ENCODE peak calls at places on chromosome 4, in four cellular contexts. H, S, E and K are unnamed samples. For H3K9me3, the result is how much of the 10 kb centered on the place peaks cover.

GRCh38 chr4:138672393-138672976 is 343.1 kb upstream of the NOCT start:
- DNase-seq in S (no peak), E (no peak), H (no peak), K (no peak)

GRCh38 chr4:72631296-72631695 is 62.3 kb upstream of the ADAMTS3 start:
- DNase-seq in S (peak), H (peak), E (no peak), K (no peak)

GRCh38 chr4:3290476-3290875 is 2.3 kb upstream of the RGS12 start:
- DNase-seq in S (no peak), H (peak), E (no peak), K (no peak)

GRCh38 chr4:137359691-137360315 is 172.5 kb downstream of the PCDH18 start:
- DNase-seq in E (no peak), H (no peak), S (no peak), K (no peak)

GRCh38 chr4:164039482-164039881 is 545.0 kb downstream of the TMA16 start:
- DNase-seq in H (no peak), E (no peak), S (no peak), K (no peak)

GRCh38 chr4:1711055-1711905 is 839 bp downstream of the SLBP start:
- DNase-seq in E (no peak), S (peak), H (peak), K (peak)

GRCh38 chr4:53365121-53365485 is 758 bp downstream of the SCFD2 start:
- DNase-seq in E (no peak), S (no peak), H (no peak), K (no peak)

GRCh38 chr4:168880811-168881595 is 129.1 kb downstream of the CBR4 start:
- DNase-seq in S (no peak), H (peak), E (no peak), K (no peak)

GRCh38 chr4:56220261-56220660 is 167.0 kb downstream of the AASDH start:
- DNase-seq in H (no peak), E (no peak), S (no peak), K (no peak)

GRCh38 chr4:6990661-6991060 is 52.5 kb upstream of the TADA2B start:
- DNase-seq in H (no peak), E (no peak), S (no peak), K (no peak)

GRCh38 chr4:85402371-85402770 is 72.6 kb upstream of the ARHGAP24 start:
- DNase-seq in E (no peak), S (no peak), H (no peak), K (no peak)

GRCh38 chr4:10599574-10599973 is 85.0 kb downstream of the CLNK start:
- DNase-seq in H (no peak), S (no peak), E (no peak), K (no peak)

GRCh38 chr4:139734201-139734874 is 68.7 kb downstream of the MGST2 start:
- DNase-seq in S (no peak), H (peak), E (no peak), K (peak)

GRCh38 chr4:90495211-90495610 is 368.0 kb downstream of the CCSER1 start:
- DNase-seq in E (no peak), S (no peak), H (no peak), K (no peak)

GRCh38 chr4:10727140-10727880 is 42.7 kb upstream of the CLNK start:
- DNase-seq in S (no peak), E (no peak), H (no peak), K (no peak)

GRCh38 chr4:55183926-55184599 is 58.7 kb upstream of the KDR start:
- DNase-seq in H (peak), E (peak), S (no peak), K (no peak)

GRCh38 chr4:3430524-3430923 is 11.2 kb upstream of the HGFAC start:
- DNase-seq in H (no peak), E (no peak), S (no peak), K (no peak)

GRCh38 chr4:83810428-83810827 is 274.5 kb downstream of the GPAT3 start:
- DNase-seq in S (no peak), H (no peak), E (no peak), K (no peak)

GRCh38 chr4:21013501-21013900 is 313.2 kb downstream of the PACRGL start:
- DNase-seq in E (no peak), H (no peak), S (no peak), K (no peak)

GRCh38 chr4:111546881-111547280 is 598.4 kb upstream of the FAM241A start:
- DNase-seq in E (no peak), H (no peak), S (no peak), K (no peak)

GRCh38 chr4:159395693-159396092 is 292.8 kb downstream of the RAPGEF2 start:
- DNase-seq in E (no peak), S (no peak), H (no peak), K (no peak)

GRCh38 chr4:74499986-74500781 is 55.2 kb downstream of the AREG start:
- DNase-seq in E (no peak), S (no peak), H (no peak), K (no peak)

GRCh38 chr4:25172964-25173917 is 13.0 kb upstream of the SEPSECS start:
- DNase-seq in H (peak), E (peak), S (no peak), K (peak)

GRCh38 chr4:168515222-168516011 is 18.6 kb downstream of the PALLD start:
- DNase-seq in E (no peak), H (peak), S (no peak), K (no peak)

GRCh38 chr4:3228881-3229280 is 20.1 kb upstream of the MSANTD1 start:
- DNase-seq in S (peak), H (no peak), E (no peak), K (no peak)

GRCh38 chr4:27366424-27366823 is 505.8 kb downstream of the STIM2 start:
- DNase-seq in H (no peak), S (no peak), E (no peak), K (no peak)

GRCh38 chr4:78534286-78534955 is 17.1 kb upstream of the ANXA3 start:
- DNase-seq in S (no peak), H (no peak), E (peak), K (no peak)

GRCh38 chr4:105666693-105667092 is 41.8 kb downstream of the INTS12 start:
- DNase-seq in H (no peak), S (no peak), E (no peak), K (no peak)

GRCh38 chr4:15130441-15130840 is 128.2 kb downstream of the CPEB2 start:
- DNase-seq in H (no peak), E (no peak), S (no peak), K (no peak)

GRCh38 chr4:41744572-41745291 is 3.8 kb downstream of the PHOX2B start:
- DNase-seq in E (no peak), S (no peak), H (no peak), K (no peak)
- H3K9me3 ChIP-seq in E (under half), S (under half), H (under half), K (under half)

DNA sequence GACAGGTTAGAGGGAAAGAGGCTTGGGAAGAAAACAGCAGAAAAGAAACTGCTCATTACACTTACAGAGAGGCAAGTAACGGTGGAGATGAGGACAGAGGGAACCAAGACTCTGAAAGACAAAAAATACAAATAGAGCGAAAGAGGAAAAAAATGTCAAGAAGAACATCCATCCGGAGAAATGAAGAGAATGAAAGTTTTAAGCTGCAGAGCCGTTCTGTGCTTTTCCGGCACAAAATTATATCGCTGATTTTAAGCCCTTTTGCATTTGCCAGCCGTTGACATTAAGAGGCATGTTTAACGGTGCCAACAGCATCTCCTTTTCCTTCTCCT is 236 bp downstream of the PCDH10 start:
- DNase-seq in S (no peak), E (no peak), H (no peak), K (no peak)
- H3K4me3 ChIP-seq in S (peak), E (no peak), H (peak), K (peak)

GRCh38 chr4:106803107-106803506 is 233.0 kb downstream of the DKK2 start:
- DNase-seq in H (no peak), S (no peak), E (no peak), K (no peak)

GRCh38 chr4:106806158-106806797 is 229.8 kb downstream of the DKK2 start:
- DNase-seq in H (no peak), E (no peak), S (no peak), K (no peak)

GRCh38 chr4:106810122-106810521 is 226.0 kb downstream of the DKK2 start:
- DNase-seq in E (no peak), H (no peak), S (no peak), K (no peak)

DNA sequence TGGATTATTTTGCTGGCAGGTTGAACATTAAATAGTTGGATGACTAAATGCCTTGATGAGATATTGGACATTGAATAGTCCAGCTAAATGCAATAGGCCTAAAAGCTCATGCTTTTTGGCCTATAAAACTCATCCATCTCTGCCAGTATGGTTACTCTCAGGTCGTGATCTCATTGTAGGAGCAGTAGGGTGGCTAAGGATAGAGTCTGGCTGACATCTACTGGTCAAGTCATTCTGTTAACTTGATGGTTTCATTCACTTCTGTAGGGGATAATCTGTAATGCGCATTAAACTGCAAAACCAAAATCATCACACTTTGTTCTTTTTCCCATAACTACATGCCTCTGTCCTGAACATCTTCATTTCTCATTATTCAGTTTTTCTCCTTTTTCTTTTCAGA is 227.0 kb downstream of the DKK2 start:
- DNase-seq in H (no peak), E (peak), S (no peak), K (no peak)
- TF ChIP-seq CTCF in H (no peak), E (peak), S (no peak), K (peak)

DNA sequence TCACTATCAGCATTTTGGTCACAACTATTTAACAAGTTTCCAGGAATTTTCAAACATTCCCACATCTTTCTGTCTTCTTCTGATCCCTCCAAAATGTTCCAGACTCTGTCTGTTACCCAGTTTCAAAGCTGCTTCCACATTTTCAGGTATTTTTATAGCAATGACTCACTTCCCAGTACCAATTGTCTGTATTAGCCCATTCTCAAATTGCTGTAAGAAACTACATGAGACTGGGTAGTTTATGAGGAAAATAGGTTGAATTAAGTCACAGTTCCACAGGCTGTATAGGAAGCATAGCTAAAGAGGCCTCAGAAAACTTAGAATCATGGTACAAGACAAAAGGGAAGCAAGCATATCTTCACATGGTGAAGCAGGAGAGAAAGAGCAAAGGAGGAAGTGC is 475.0 kb upstream of the PCDH7 start:
- DNase-seq in H (no peak), S (no peak), E (no peak), K (no peak)
- H3K9me3 ChIP-seq in H (under half), S (under half), E (under half), K (under half)

GRCh38 chr4:46975841-46976551 is 17.4 kb downstream of the GABRA4 start:
- DNase-seq in E (no peak), H (no peak), S (no peak), K (no peak)
- H3K4me3 ChIP-seq in E (no peak), H (no peak), S (no peak), K (no peak)

DNA sequence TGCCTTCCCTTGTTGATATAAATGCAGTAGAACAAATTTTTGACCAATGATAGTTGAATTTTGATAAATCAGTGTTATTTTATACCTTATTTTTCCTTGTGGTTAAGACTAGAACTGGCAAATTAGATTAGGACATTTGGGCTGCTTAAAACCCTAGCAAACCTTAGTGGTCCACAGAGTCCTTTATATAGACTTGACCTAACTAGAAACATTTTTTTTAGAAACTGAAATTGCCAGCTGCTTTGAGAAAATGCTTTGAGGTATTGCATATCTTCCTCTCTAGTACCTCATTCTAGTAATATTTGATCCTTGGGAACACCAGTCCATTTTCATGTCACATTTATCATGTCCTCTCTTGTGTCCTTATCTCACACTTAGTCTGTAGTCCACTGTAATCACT is 580.3 kb downstream of the FSTL5 start:
- DNase-seq in E (no peak), S (no peak), H (no peak), K (no peak)
- TF ChIP-seq CTCF in E (no peak), S (no peak), H (no peak), K (no peak)

DNA sequence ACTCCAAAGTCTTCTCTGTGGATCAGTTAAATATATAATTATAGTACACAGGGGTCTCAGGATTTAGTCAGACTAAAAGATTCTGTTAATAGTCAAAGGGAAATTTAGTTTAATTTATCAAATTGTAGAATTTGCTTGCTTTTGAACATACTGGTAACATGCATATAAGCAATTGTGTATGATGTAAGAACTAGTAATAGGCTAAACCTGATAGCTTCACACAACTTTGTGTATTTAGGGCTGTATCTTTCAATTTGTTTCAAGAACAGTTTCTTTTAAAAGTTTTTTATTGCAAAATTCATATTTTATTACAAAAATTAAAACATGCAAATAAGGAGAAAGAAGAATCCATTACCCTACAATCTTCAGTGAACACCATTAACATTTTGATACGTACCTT is 99.5 kb downstream of the CPE start:
- DNase-seq in E (no peak), H (no peak), S (no peak), K (no peak)
- H3K9me3 ChIP-seq in E (under half), H (under half), S (under half), K (under half)

GRCh38 chr4:121200795-121201472 is 36.8 kb upstream of the TNIP3 start:
- DNase-seq in S (no peak), E (no peak), H (no peak), K (no peak)
- H3K4me3 ChIP-seq in S (no peak), E (no peak), H (no peak), K (no peak)

GRCh38 chr4:98113005-98113404 is 30.3 kb downstream of the STPG2 start:
- DNase-seq in H (no peak), E (peak), S (no peak), K (no peak)
- TF ChIP-seq CTCF in H (no peak), E (peak), S (no peak), K (no peak)